ENCODE peak calls at places on chromosomes 6 and 20, in nine cellular contexts. X is IMR-90, M is Peyer's patch, S is ovary, N is heart left ventricle, Q is adrenal gland, K is stomach, O is HCT116, T is gastrocnemius medialis. Z is an unnamed sample.

GRCh38 chr6:160972111-160972510 is 19.5 kb upstream of the MAP3K4 start:
- DNase-seq in X (peak; percentile 97), M (no peak), S (no peak), N (no peak), Q (no peak), K (no peak), O (no peak), T (no peak), Z (no peak)

GRCh38 chr6:5302220-5302946 is 41.1 kb downstream of the FARS2 start:
- DNase-seq in X (peak; percentile 8), M (no peak), S (no peak), N (no peak), Q (no peak), K (no peak), O (no peak), T (no peak), Z (no peak)

GRCh38 chr6:54040545-54040944 is 70.7 kb upstream of the MLIP start:
- DNase-seq in X (no peak), M (no peak), S (no peak), N (no peak), Q (no peak), K (no peak), O (no peak), T (no peak), Z (no peak)

GRCh38 chr6:84635081-84635745 is 129.2 kb downstream of the TBX18 start:
- DNase-seq in X (peak; percentile 58), M (no peak), S (no peak), N (no peak), Q (no peak), K (no peak), O (no peak), T (no peak), Z (no peak)

GRCh38 chr6:161242779-161243693 is 30.8 kb downstream of the AGPAT4 start:
- DNase-seq in X (peak; percentile 41), M (no peak), S (no peak), N (no peak), Q (no peak), K (no peak), O (no peak), T (no peak), Z (no peak)

GRCh38 chr6:22621028-22621427 is 51.7 kb downstream of the HDGFL1 start:
- DNase-seq in X (no peak), M (no peak), S (no peak), N (no peak), Q (no peak), K (no peak), O (no peak), T (no peak), Z (no peak)

GRCh38 chr6:118708736-118709135 is 57.3 kb upstream of the CEP85L start:
- DNase-seq in X (peak; percentile 66), M (no peak), S (no peak), N (no peak), Q (no peak), K (no peak), O (no peak), T (no peak), Z (no peak)

GRCh38 chr6:139533573-139534471 is 159.4 kb upstream of the CITED2 start:
- DNase-seq in X (peak; percentile 83), M (peak; percentile 84), S (peak; percentile 46), N (no peak), Q (no peak), K (peak; percentile 55), O (peak; percentile 55), T (no peak), Z (no peak)

GRCh38 chr6:4480788-4481725 is 295.1 kb upstream of the CDYL start:
- DNase-seq in X (peak; percentile 53), M (no peak), S (no peak), N (no peak), Q (no peak), K (no peak), O (no peak), T (no peak), Z (no peak)

GRCh38 chr20:45851501-45851900 is 5.7 kb downstream of the ACOT8 start:
- DNase-seq in X (no peak), M (no peak), S (no peak), N (no peak), Q (no peak), K (no peak), O (no peak), T (no peak), Z (no peak)
- H3K36me3 ChIP-seq in X (peaks cover 28% of the 10 kb centered on the region), M (peaks cover 48% of the 10 kb centered on the region), S (no peaks in the 10 kb centered on the region), N (peaks cover 69% of the 10 kb centered on the region), Q (no peaks in the 10 kb centered on the region), K (peaks cover 51% of the 10 kb centered on the region), O (no peaks in the 10 kb centered on the region), T (no peaks in the 10 kb centered on the region), Z (no peaks in the 10 kb centered on the region)

DNA sequence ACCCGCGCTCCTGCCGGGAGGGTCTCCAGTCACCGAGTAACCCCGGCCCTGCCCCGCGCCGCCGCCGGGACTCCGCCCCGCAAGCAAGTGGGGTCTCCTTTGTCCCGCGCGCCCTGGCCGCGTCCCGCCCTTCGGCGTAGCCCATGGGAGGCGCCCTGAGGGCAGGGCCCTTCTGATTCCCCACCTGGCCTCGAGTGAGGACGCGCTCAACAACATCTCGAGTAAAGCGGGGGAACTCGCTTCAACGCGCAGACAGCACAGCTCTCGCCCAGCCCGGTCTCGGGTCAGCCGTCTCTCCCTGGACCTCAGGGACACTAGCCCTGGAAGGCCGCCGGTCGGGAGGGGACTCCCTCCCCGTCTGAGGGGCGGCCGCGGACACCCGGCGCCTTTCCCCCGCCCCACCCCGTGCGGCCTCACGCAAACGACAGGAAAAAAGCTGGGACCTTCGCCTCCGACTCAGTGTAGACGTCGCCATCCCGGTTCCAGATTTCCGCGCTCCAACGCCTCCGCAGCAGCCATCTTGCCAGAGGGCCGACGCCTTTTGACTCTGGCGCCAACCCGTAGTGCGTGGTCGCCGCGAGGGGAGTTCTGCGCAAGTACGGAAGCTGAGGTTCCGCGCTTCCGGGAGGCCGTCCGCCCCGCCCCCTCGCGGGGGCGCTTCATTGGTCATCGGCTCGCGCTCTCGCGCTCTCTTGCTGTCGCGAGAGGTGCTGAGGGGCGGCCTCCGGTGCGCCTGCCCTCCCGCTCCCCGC is 418 bp upstream of the GID8 start:
- DNase-seq in X (peak; percentile 96), M (peak; percentile 98), S (peak; percentile 97), N (peak; percentile 97), Q (peak; percentile 98), K (peak; percentile 97), O (peak; percentile 90), T (peak; percentile 93), Z (peak; percentile 98)
- TF ChIP-seq POLR2A in X (peak; percentile 70), M (peak; percentile 35), S (peak; percentile 79), N (no peak), Q (peak; percentile 74), K (peak; percentile 53), O (peak; percentile 80), T (peak; percentile 77), Z (peak; percentile 74)

DNA sequence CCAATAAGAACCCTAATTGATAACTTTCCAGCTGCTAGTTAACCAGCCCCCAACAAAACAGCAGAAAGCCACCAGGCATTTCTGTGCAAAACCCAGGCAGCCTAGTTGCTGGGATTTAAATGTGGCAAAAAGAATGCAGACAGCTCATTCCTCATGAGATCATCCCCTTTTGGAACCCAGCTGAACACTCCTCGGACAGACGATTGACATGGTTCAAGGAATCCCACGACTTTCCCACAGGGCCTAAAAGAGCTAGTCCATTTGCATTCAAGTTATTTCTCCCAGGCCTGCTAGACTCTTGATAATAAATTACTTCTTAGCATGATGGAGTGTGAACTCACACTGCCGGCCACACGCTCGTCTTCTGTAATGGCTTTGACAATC is 24.0 kb downstream of the JAG1 start:
- DNase-seq in X (no peak), M (no peak), S (no peak), N (no peak), Q (no peak), K (no peak), O (no peak), T (no peak), Z (no peak)
- H3K4me1 ChIP-seq in X (peaks cover 37% of the 10 kb centered on the region), M (peaks cover 5% of the 10 kb centered on the region), S (peaks cover 5% of the 10 kb centered on the region), N (peaks cover 50% of the 10 kb centered on the region), Q (no peaks in the 10 kb centered on the region), K (peaks cover 52% of the 10 kb centered on the region), O (no peaks in the 10 kb centered on the region), T (peaks cover 21% of the 10 kb centered on the region), Z (no peaks in the 10 kb centered on the region)

GRCh38 chr6:159042003-159042823 is 2.6 kb downstream of the TAGAP start:
- DNase-seq in X (peak; percentile 47), M (peak; percentile 91), S (peak; percentile 62), N (peak; percentile 44), Q (peak; percentile 77), K (peak; percentile 77), O (peak; percentile 68), T (peak; percentile 30), Z (peak; percentile 73)
- H3K36me3 ChIP-seq in X (no peaks in the 10 kb centered on the region), M (no peaks in the 10 kb centered on the region), S (no peaks in the 10 kb centered on the region), N (no peaks in the 10 kb centered on the region), Q (no peaks in the 10 kb centered on the region), K (no peaks in the 10 kb centered on the region), O (no peaks in the 10 kb centered on the region), T (no peaks in the 10 kb centered on the region), Z (no peaks in the 10 kb centered on the region)

DNA sequence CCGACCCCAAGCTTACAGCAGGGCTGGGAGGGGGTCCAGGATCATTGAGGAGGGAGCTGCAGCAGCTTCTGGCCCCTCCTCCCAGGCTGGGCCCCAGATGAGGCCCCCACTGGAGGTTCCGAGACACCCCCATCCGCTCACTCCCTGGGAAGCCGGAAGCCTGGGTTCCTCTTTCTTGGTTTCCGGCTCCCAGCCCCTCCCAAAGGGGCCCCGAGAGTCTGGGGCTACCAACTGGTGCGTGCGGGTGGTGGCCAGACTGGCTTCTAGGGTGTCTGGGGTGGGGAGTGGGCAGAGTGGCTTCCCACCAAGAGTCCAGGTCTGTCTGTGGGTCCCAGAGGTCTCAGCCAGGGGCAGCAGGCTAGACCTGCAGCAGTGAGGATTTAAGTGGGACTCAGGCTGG is 2.2 kb downstream of the RGS19 start:
- DNase-seq in X (no peak), M (peak; percentile 84), S (no peak), N (no peak), Q (no peak), K (no peak), O (no peak), T (no peak), Z (peak; percentile 51)
- TF ChIP-seq POLR2A in X (no peak), M (no peak), S (no peak), N (no peak), Q (no peak), K (no peak), O (no peak), T (no peak), Z (no peak)

GRCh38 chr6:36678488-36679042 is at the start of gene CDKN1A:
- DNase-seq in X (peak; percentile 93), M (peak; percentile 97), S (peak; percentile 92), N (peak; percentile 94), Q (peak; percentile 95), K (peak; percentile 98), O (peak; percentile 68), T (peak; percentile 86), Z (peak; percentile 94)
- H3K4me1 ChIP-seq in X (peaks cover 22% of the 10 kb centered on the region), M (peaks cover 13% of the 10 kb centered on the region), S (peaks cover 14% of the 10 kb centered on the region), N (peaks cover 35% of the 10 kb centered on the region), Q (peaks cover 13% of the 10 kb centered on the region), K (peaks cover 54% of the 10 kb centered on the region), O (peaks cover 60% of the 10 kb centered on the region), T (peaks cover 26% of the 10 kb centered on the region), Z (peaks cover 42% of the 10 kb centered on the region)

Z was measured in right lobe of liver.